ENCODE peak calls at places on chromosome 3, in nine cellular contexts. Q is AG04449, A is fibroblast of lung, L is epithelial cell of esophagus, V is GM12878, H is upper lobe of right lung, W is AG10803, E is uterus, O is stomach. Z is an unnamed sample.

GRCh38 chr3:5012398-5012797 is 33.2 kb downstream of the BHLHE40 start:
- DNase-seq in E (no peak), L (no peak), W (no peak), A (no peak), H (peak), O (no peak), Q (no peak), V (no peak), Z (no peak)

GRCh38 chr3:63661242-63661641 is 8.8 kb downstream of the SNTN start:
- DNase-seq in L (no peak), O (no peak), W (no peak), H (no peak), A (peak), V (no peak), E (no peak), Q (no peak), Z (peak)

GRCh38 chr3:140021269-140021668 is 86.3 kb downstream of the CLSTN2 start:
- DNase-seq in V (no peak), A (no peak), W (no peak), L (no peak), O (no peak), H (no peak), Q (no peak), E (no peak), Z (no peak)

GRCh38 chr3:132716372-132716771 is 5.8 kb downstream of the NPHP3 start:
- DNase-seq in O (no peak), V (no peak), A (no peak), Q (no peak), L (no peak), H (no peak), W (no peak), E (no peak), Z (no peak)

GRCh38 chr3:122824465-122825379 is 29.9 kb downstream of the SLC49A4 start:
- DNase-seq in A (peak), W (peak), O (no peak), Q (no peak), V (no peak), L (no peak), H (no peak), E (no peak), Z (no peak)

GRCh38 chr3:123411340-123412040 is 37.4 kb downstream of the ADCY5 start:
- DNase-seq in A (no peak), H (no peak), E (no peak), O (no peak), W (no peak), Q (no peak), L (no peak), V (no peak), Z (no peak)

GRCh38 chr3:129837057-129837631 is 56.4 kb downstream of the TMCC1 start:
- DNase-seq in E (no peak), V (no peak), A (peak), O (no peak), Q (no peak), L (no peak), H (no peak), W (no peak), Z (no peak)

GRCh38 chr3:111967651-111968274 is 11.1 kb upstream of the ABHD10 start:
- DNase-seq in Q (peak), O (peak), H (peak), A (peak), V (no peak), E (peak), W (peak), L (peak), Z (peak)

GRCh38 chr3:139534444-139534812 is 5.1 kb downstream of the RBP1 start:
- DNase-seq in O (peak), W (peak), A (peak), Q (peak), L (peak), E (peak), H (no peak), V (no peak), Z (peak)

GRCh38 chr3:118629821-118630220 is 404.8 kb downstream of the IGSF11 start:
- DNase-seq in A (no peak), O (no peak), Q (no peak), L (no peak), V (no peak), H (no peak), E (no peak), W (no peak), Z (no peak)

GRCh38 chr3:183460059-183461052 is 31.9 kb upstream of the MCF2L2 start:
- DNase-seq in E (no peak), W (no peak), H (no peak), A (no peak), Q (no peak), O (no peak), V (no peak), L (peak), Z (no peak)

GRCh38 chr3:162437480-162437879 is 940.9 kb downstream of the OTOL1 start:
- DNase-seq in W (peak), L (peak), H (no peak), O (no peak), Q (no peak), E (no peak), V (no peak), A (peak), Z (peak)

GRCh38 chr3:195189821-195190220 is 81.1 kb downstream of the XXYLT1 start:
- DNase-seq in E (no peak), O (no peak), V (no peak), L (no peak), Q (no peak), A (no peak), W (no peak), H (no peak), Z (no peak)

GRCh38 chr3:71226565-71227281 is 356.8 kb downstream of the FOXP1 start:
- DNase-seq in E (no peak), Q (no peak), A (peak), H (no peak), V (peak), L (no peak), W (peak), O (no peak), Z (peak)

GRCh38 chr3:152229692-152230091 is 39.0 kb upstream of the MBNL1 start:
- DNase-seq in L (no peak), H (no peak), A (no peak), Q (no peak), E (no peak), V (no peak), W (no peak), O (no peak), Z (no peak)

GRCh38 chr3:46710229-46710628 is 7.4 kb downstream of the PRSS50 start:
- DNase-seq in V (no peak), A (no peak), O (no peak), W (no peak), Q (no peak), H (no peak), E (no peak), L (no peak), Z (no peak)

GRCh38 chr3:171354706-171355582 is 105.3 kb downstream of the TNIK start:
- DNase-seq in L (peak), V (no peak), Q (no peak), E (no peak), O (no peak), W (no peak), H (peak), A (no peak), Z (no peak)

GRCh38 chr3:100120022-100120421 is 5.7 kb upstream of the FILIP1L start:
- DNase-seq in L (no peak), H (no peak), A (no peak), E (no peak), W (no peak), Q (no peak), O (no peak), V (no peak), Z (no peak)

GRCh38 chr3:98573231-98573728 is 20.1 kb downstream of the CPOX start:
- DNase-seq in V (no peak), Q (no peak), E (no peak), W (no peak), L (peak), H (no peak), O (no peak), A (peak), Z (peak)

GRCh38 chr3:37987315-37987697 is 3.3 kb upstream of the VILL start:
- DNase-seq in L (no peak), E (no peak), O (no peak), H (no peak), A (no peak), V (no peak), Q (no peak), W (no peak), Z (no peak)

GRCh38 chr3:117184574-117184973 is 475.0 kb downstream of the TUSC7 start:
- DNase-seq in V (no peak), W (peak), E (no peak), O (no peak), Q (peak), A (no peak), H (no peak), L (peak), Z (peak)

GRCh38 chr3:79178471-79178870 is 589.3 kb downstream of the ROBO1 start:
- DNase-seq in A (no peak), L (no peak), W (no peak), V (no peak), H (no peak), E (no peak), O (no peak), Q (no peak), Z (no peak)

GRCh38 chr3:33438871-33439270 is 1.3 kb downstream of the UBP1 start:
- DNase-seq in O (no peak), E (no peak), V (no peak), Q (no peak), W (peak), A (peak), L (peak), H (no peak), Z (peak)

GRCh38 chr3:129205109-129205832 is 21.6 kb upstream of the CNBP start:
- DNase-seq in V (no peak), E (no peak), Q (no peak), H (no peak), A (no peak), L (no peak), O (no peak), W (no peak), Z (no peak)

GRCh38 chr3:148075829-148076716 is 621.6 kb upstream of the AGTR1 start:
- DNase-seq in V (no peak), W (peak), A (peak), E (no peak), H (no peak), Q (peak), L (peak), O (no peak), Z (peak)

GRCh38 chr3:120752230-120752629 is 9.7 kb downstream of the GTF2E1 start:
- DNase-seq in E (no peak), A (no peak), O (no peak), W (no peak), H (no peak), Q (no peak), V (no peak), L (no peak), Z (no peak)

GRCh38 chr3:61903074-61903473 is 341.7 kb downstream of the PTPRG start:
- DNase-seq in V (no peak), W (no peak), Q (no peak), O (no peak), A (no peak), H (no peak), E (no peak), L (no peak), Z (no peak)

GRCh38 chr3:185786956-185787877 is 37.6 kb downstream of the IGF2BP2 start:
- DNase-seq in O (no peak), W (no peak), Q (no peak), L (no peak), H (no peak), A (no peak), E (no peak), V (no peak), Z (no peak)

GRCh38 chr3:38173834-38174418 is 8.6 kb downstream of the OXSR1 start:
- DNase-seq in A (no peak), O (no peak), Q (no peak), E (no peak), H (no peak), W (no peak), V (no peak), L (no peak), Z (no peak)

GRCh38 chr3:71219744-71220638 is 363.5 kb downstream of the FOXP1 start:
- DNase-seq in Q (no peak), E (no peak), A (no peak), W (no peak), L (no peak), H (no peak), O (no peak), V (no peak), Z (no peak)

GRCh38 chr3:135131290-135131689 is 336.2 kb downstream of the EPHB1 start:
- DNase-seq in H (no peak), E (no peak), Q (no peak), O (no peak), W (no peak), A (no peak), V (no peak), L (no peak), Z (no peak)

GRCh38 chr3:87127286-87127685 is 99.8 kb upstream of the CHMP2B start:
- DNase-seq in V (no peak), W (peak), A (peak), O (no peak), E (no peak), Q (no peak), L (no peak), H (no peak), Z (peak)

GRCh38 chr3:8766148-8766547 is 3.3 kb downstream of the OXTR start:
- DNase-seq in V (no peak), O (no peak), L (no peak), Q (no peak), H (no peak), W (no peak), E (no peak), A (no peak), Z (no peak)

GRCh38 chr3:150303776-150304175 is 104.3 kb upstream of the TSC22D2 start:
- DNase-seq in E (no peak), O (no peak), Q (no peak), V (peak), H (no peak), L (no peak), W (no peak), A (no peak), Z (no peak)
- TF ChIP-seq CTCF in E (no peak), O (peak), Q (no peak), V (peak), H (peak), L (peak), W (peak), A (no peak), Z (peak)

GRCh38 chr3:30654269-30654668 is 47.9 kb downstream of the TGFBR2 start:
- DNase-seq in O (no peak), E (no peak), W (no peak), Q (no peak), A (no peak), H (no peak), L (no peak), V (no peak), Z (no peak)
- H3K4me3 ChIP-seq in O (no peak), E (no peak), W (no peak), Q (no peak), A (no peak), H (no peak), L (no peak), V (no peak), Z (no peak)

GRCh38 chr3:127590593-127591477 is at the start of gene TPRA1:
- DNase-seq in O (peak), W (peak), V (peak), L (peak), Q (peak), H (peak), E (peak), A (peak), Z (peak)
- TF ChIP-seq CTCF in O (no peak), W (peak), V (peak), L (no peak), Q (no peak), H (no peak), E (peak), A (no peak), Z (no peak)

DNA sequence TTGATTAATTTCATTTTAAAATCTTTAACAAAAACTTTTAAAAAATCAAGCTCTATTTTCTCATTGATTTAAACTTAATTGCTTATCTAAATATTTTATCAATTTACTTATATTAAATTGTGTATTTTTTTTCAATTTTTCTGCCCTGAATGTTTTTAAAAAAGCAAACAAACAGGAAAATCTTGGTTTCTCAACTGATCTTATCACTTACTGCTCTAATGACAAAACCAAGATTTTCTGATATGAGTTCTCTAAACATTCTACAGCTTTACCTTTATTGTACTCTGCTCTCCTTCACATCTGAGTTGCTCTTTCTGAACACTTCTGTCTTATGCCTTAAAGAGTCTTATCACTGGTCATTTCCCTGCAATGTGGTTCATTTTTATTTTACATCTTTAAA is 587.8 kb upstream of the BCHE start:
- DNase-seq in W (no peak), L (no peak), A (no peak), Q (no peak), H (no peak), O (no peak), E (no peak), V (no peak), Z (no peak)
- H3K4me3 ChIP-seq in W (no peak), L (no peak), A (no peak), Q (no peak), H (no peak), O (no peak), E (no peak), V (no peak), Z (no peak)

GRCh38 chr3:156432563-156432962 is 122.4 kb downstream of the SSR3 start:
- DNase-seq in A (no peak), E (no peak), Q (no peak), H (no peak), W (no peak), L (no peak), V (no peak), O (no peak), Z (peak)

GRCh38 chr3:156433138-156433537 is 121.8 kb downstream of the SSR3 start:
- DNase-seq in W (peak), E (no peak), A (peak), V (no peak), Q (no peak), O (no peak), H (no peak), L (peak), Z (peak)

GRCh38 chr3:156431334-156432121 is 123.4 kb downstream of the SSR3 start:
- DNase-seq in O (no peak), E (no peak), H (no peak), Q (no peak), V (no peak), L (peak), W (no peak), A (no peak), Z (no peak)

GRCh38 chr3:156434921-156435320 is 120.0 kb downstream of the SSR3 start:
- DNase-seq in O (no peak), Q (no peak), V (no peak), H (no peak), A (no peak), W (no peak), L (peak), E (no peak), Z (no peak)

GRCh38 chr3:156433910-156434309 is 121.0 kb downstream of the SSR3 start:
- DNase-seq in E (no peak), H (no peak), L (peak), A (peak), O (no peak), W (peak), V (no peak), Q (no peak), Z (peak)
- TF ChIP-seq CTCF in E (no peak), H (no peak), L (no peak), A (no peak), O (no peak), W (peak), V (no peak), Q (no peak), Z (no peak)

DNA sequence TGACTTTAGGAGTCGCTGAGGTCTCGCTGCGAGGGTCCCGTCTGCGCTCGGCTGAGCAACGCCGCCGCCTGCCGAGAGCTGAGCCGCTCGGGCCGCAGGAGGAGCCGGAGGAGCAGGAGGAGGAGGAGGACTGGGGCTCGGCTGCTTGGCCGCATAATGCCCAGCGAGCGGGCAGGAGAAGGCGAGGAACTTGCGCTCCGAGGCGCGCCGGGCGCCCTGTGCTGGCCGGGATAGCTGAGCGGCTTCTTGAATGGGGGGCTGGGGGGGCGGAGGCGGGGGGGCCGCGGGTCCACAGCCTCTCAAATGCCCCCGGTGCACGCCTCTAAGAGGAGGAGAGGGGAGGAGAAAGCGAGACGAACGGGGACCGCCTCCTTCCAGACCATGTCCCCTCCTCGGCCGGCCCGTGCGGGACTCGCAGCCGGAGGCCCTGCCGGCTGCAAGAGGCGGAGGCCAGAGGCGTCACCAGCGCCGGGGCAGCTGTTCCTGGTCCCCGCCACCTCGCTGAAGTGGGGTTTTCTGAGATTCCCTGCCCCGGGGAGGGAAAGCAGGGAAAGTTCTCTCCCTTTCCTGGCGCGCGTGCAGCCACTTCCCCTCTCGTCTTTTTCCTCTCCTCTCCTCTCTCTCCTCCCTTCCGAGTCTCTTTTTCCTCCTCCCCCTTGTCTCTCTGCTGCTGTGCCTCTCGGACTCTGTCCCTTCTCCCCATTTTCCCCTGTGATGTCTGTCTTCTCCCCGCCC is at the start of gene ADAMTS9:
- DNase-seq in V (no peak), L (peak), E (peak), O (peak), H (peak), A (peak), W (peak), Q (no peak), Z (peak)
- H3K4me3 ChIP-seq in V (no peak), L (peak), E (peak), O (peak), H (peak), A (peak), W (peak), Q (peak), Z (peak)